ENCODE peak calls at places on chromosomes 1 and 21, in ten cellular contexts. Z, H, V, A, S, R, D, L, B and J are unnamed samples. For H3K36me3, the result is how much of the 10 kb centered on the place peaks cover.

GRCh38 chr1:93446837-93447451 is 974 bp upstream of the FNBP1L start:
- DNase-seq in R (no peak), A (no peak), D (no peak), L (no peak), V (no peak), H (peak), S (no peak), Z (peak), B (peak), J (peak)

GRCh38 chr1:150970818-150971582 is 3.6 kb downstream of the CERS2 start:
- DNase-seq in L (peak), V (no peak), H (peak), A (no peak), R (peak), Z (peak), S (no peak), D (no peak), B (peak), J (no peak)

GRCh38 chr1:25128168-25128621 is 104.1 kb downstream of the SYF2 start:
- DNase-seq in L (no peak), S (no peak), V (no peak), B (no peak), D (no peak), R (no peak), Z (no peak), A (no peak), H (no peak), J (no peak)

GRCh38 chr1:24535778-24536177 is 20.1 kb upstream of the NCMAP start:
- DNase-seq in L (no peak), Z (no peak), B (no peak), S (no peak), V (no peak), H (no peak), R (no peak), D (no peak), A (no peak), J (no peak)

GRCh38 chr1:245261786-245262185 is 107.0 kb downstream of the KIF26B start:
- DNase-seq in B (no peak), Z (no peak), H (no peak), L (no peak), D (no peak), V (no peak), R (no peak), A (no peak), S (no peak), J (peak)

GRCh38 chr21:36891692-36892091 is 74.8 kb downstream of the HLCS start:
- DNase-seq in H (no peak), Z (no peak), V (no peak), S (no peak), L (no peak), B (no peak), R (no peak), A (no peak), D (no peak), J (no peak)

GRCh38 chr1:166165661-166166399 is 971 bp downstream of the FAM78B start:
- DNase-seq in L (no peak), D (no peak), S (peak), A (no peak), V (no peak), R (peak), H (peak), B (no peak), Z (peak), J (no peak)

GRCh38 chr21:40595806-40596205 is 251.2 kb downstream of the DSCAM start:
- DNase-seq in Z (no peak), S (no peak), L (no peak), R (no peak), B (no peak), D (no peak), A (no peak), V (no peak), H (no peak), J (no peak)

GRCh38 chr1:223628233-223628632 is 37.3 kb downstream of the CAPN8 start:
- DNase-seq in R (peak), A (peak), B (peak), L (peak), Z (peak), H (peak), D (peak), S (peak), V (no peak), J (peak)

GRCh38 chr1:39955547-39956539 is 898 bp downstream of the MFSD2A start:
- DNase-seq in A (peak), V (no peak), B (no peak), R (peak), H (peak), L (peak), S (no peak), Z (peak), D (peak), J (peak)

DNA sequence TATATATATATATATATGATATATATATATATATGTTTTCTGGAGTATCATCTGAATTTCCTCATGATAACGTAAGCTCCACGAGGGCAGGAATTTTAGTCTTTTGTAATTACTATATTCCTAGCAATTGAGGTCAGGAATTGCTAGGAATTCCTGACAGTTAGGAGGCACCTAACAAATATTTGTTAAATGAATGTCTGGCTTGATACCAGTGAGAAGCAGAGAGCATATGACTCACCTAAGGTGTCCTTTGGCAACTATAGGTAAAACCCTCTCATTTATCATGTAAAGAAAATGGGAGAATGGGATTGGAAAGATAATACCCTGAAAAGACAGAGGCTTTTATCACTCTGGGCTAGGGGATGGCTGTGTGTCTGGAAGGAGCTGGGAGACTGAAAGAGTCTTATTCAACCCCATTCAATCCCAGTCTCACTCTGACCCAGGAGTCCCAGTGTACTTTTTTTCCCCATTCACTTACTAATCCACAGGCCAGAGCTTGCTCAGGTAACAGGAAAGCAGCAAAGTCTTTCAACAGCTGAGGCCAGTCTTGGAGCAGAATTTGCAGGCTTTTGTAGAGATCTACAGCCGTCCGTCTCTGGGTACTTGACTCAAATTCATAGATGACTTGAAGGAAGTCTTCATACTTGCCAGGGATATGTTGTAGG is 71.2 kb downstream of the DAP3 start:
- DNase-seq in Z (no peak), V (no peak), A (no peak), S (no peak), B (no peak), R (no peak), H (no peak), L (no peak), D (no peak), J (peak)
- H3K36me3 ChIP-seq in Z (half or more), V (half or more), A (under half), S (under half), B (under half), R (half or more), H (under half), L (under half), D (half or more), J (under half)

DNA sequence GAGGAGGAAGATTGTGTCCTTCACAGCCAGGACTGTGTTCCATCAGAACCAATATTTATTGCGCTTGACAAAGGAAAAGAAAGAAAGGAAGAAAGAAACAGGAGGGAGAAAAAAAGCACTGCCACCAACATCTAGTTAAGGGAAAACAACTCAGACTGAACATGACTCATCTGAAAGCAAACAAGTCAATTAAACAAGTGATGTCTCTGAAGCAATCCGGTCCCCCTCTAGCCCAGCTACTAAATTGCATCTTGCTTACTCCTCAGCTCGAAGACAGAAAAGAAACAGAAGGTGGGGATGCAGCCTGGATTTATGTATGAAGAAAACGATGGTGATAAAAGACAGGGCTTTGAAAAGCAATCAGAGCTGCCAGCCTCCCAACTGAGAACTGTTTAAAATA is 188.2 kb downstream of the OMA1 start:
- DNase-seq in Z (no peak), B (peak), L (peak), R (no peak), V (no peak), A (no peak), D (no peak), S (no peak), H (peak), J (peak)
- H3K36me3 ChIP-seq in Z (under half), B (under half), L (under half), R (under half), V (under half), A (under half), D (under half), S (under half), H (under half), J (under half)

GRCh38 chr21:25215698-25216384 is 391.4 kb downstream of the MRPL39 start:
- DNase-seq in H (no peak), B (no peak), L (no peak), S (no peak), V (no peak), A (no peak), Z (no peak), R (no peak), D (no peak), J (no peak)

GRCh38 chr21:25220169-25220568 is 387.1 kb downstream of the MRPL39 start:
- DNase-seq in Z (no peak), D (no peak), B (no peak), L (no peak), H (no peak), R (no peak), V (no peak), A (no peak), S (no peak), J (no peak)

GRCh38 chr21:25214676-25215075 is 392.6 kb downstream of the MRPL39 start:
- DNase-seq in R (no peak), H (no peak), S (no peak), A (no peak), Z (no peak), L (no peak), V (no peak), B (no peak), D (no peak), J (no peak)
- H3K36me3 ChIP-seq in R (under half), H (under half), S (under half), A (under half), Z (under half), L (under half), V (under half), B (under half), D (under half), J (under half)

DNA sequence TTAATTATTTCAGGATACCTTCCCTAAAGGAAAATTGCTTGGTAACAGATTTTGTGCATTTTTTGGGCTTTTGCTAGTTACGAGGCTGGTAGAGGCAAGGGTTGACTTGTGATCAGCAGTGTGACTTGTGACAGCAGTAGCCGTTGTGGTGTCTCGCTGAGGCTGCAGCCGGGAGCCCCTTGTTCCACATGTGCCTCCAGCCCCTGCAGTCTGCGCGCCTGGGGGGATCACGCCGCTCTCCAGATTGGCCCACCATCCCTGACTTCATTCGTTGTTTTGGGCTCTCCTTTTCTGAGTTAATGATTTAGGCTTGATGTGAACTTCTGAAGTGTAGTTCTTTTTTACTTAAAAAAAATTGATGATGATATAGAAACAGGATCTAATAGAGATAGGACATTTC is 41.5 kb downstream of the TRAPPC10 start:
- DNase-seq in D (no peak), V (no peak), R (no peak), B (no peak), H (no peak), L (no peak), S (no peak), Z (no peak), A (no peak), J (no peak)
- H3K36me3 ChIP-seq in D (under half), V (under half), R (under half), B (under half), H (under half), L (under half), S (under half), Z (under half), A (under half), J (under half)

GRCh38 chr1:210728437-210729149 is 399.9 kb downstream of the HHAT start:
- DNase-seq in D (no peak), L (no peak), S (no peak), V (no peak), Z (no peak), R (no peak), B (no peak), A (no peak), H (no peak), J (no peak)
- H3K36me3 ChIP-seq in D (under half), L (under half), S (under half), V (under half), Z (under half), R (under half), B (under half), A (under half), H (under half), J (under half)

GRCh38 chr1:168178638-168179410 is at the start of gene TIPRL:
- DNase-seq in A (peak), H (peak), S (peak), B (peak), V (peak), Z (peak), R (peak), D (peak), L (peak), J (peak)

GRCh38 chr1:168178227-168178637 is 530 bp upstream of the TIPRL start:
- DNase-seq in S (no peak), Z (no peak), V (no peak), L (no peak), D (no peak), R (no peak), B (no peak), A (no peak), H (no peak), J (no peak)

GRCh38 chr1:168180148-168180524 is 1.4 kb downstream of the TIPRL start:
- DNase-seq in L (no peak), A (no peak), H (no peak), S (no peak), B (no peak), R (no peak), V (no peak), Z (no peak), D (peak), J (no peak)

DNA sequence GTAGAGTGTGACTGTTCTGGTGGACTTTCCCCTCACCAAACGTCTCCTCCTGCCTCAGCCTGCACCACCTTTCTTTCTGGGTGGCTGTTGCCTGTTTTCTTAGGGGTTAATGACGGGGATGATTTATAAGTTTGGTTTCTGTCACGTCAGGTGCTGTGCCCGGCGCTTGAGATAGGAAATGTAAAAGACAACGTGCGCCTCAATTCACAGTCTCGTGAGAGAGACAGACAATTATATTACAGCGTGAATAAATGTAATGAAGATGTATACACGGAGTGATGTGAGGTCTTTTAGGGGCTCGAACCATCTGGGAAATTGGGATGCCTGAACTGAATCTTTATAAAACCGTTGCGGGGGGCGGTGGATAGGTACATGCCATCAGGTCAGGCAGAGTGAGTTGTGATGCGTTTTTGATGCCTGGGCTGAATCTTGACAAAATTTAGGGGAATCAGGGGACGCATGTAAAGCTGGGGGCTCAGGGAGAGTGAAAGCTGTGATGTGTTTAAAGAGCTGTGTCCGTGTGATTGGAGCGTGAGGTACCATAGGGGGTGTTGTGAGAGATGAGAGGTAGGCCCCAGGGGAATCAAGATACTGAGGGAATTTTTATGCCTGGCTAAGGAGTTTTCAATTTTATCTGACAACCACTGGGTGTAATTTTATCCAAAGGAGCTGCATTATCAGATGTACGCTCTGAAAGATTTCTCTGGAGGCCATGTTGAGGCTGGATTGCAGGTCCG is 817 bp downstream of the TIPRL start:
- DNase-seq in D (peak), Z (no peak), H (peak), B (no peak), L (peak), R (peak), S (no peak), V (no peak), A (no peak), J (peak)
- H3K36me3 ChIP-seq in D (under half), Z (under half), H (under half), B (under half), L (under half), R (under half), S (under half), V (under half), A (under half), J (under half)

DNA sequence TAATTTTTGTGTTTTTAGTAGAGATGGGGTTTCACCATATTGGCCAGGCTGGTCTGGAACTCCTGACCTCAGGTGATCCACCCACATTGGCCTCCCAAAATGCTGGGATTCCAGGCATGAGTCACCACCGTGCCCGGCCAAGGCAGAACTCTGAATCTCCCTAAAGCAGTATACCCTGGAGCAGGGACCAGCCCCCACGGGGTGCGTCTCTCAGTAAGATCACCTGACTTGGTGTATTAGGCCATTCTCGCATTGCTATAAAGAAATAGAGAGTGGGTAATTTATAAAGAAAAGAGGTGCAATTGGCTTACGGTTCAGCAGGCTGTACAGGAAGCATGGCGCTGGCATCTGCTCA is 14.2 kb downstream of the DFFB start:
- DNase-seq in V (no peak), L (no peak), Z (no peak), D (no peak), A (no peak), R (no peak), H (no peak), B (no peak), S (no peak), J (no peak)
- H3K36me3 ChIP-seq in V (under half), L (under half), Z (under half), D (half or more), A (under half), R (under half), H (under half), B (under half), S (under half), J (under half)

DNA sequence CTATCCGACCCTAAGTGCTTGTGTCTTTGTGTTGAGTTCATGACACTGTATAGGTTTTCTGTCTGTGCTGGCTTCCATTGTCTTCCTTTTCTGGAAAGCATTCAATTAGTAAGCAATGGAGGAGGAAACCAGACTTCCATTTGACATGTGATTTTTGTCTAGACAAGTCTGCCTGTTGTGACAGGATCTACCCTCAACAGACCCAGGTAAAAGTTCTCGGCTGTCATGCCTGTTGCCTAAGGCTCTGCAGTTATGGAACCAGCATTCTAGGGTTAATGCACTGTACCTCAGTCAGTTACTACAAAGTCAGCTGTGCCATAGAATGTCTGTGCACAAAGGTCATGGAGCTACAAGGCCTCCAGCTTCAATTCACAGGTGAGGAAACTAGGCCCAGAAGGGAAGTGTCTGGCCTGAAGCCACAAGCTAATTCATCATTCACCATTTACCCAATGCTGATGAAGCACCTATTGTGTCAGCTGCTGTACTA is 72.4 kb downstream of the PLPP3 start:
- DNase-seq in L (no peak), Z (no peak), S (no peak), H (no peak), A (no peak), B (peak), R (no peak), V (no peak), D (no peak), J (no peak)
- H3K36me3 ChIP-seq in L (half or more), Z (under half), S (under half), H (half or more), A (under half), B (half or more), R (half or more), V (under half), D (under half), J (half or more)

DNA sequence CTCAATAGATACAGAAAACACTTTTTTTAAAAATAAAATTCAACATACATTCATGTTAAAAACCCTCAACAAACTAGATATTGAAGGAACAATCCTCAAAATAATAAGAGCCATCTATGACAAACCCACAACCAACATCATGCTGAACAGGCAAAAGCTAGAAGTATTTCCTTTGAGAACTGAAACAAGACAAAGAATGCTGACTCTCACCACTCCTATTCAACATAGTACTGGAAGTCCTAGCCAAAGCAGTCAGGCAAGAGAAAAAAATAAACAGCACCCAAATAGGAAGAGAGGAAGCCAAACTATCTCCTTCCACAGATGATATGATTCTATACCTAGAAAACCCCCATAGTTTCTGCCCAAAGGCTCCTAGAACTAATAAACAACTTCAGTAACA is 46.2 kb upstream of the IVNS1ABP start:
- DNase-seq in Z (no peak), S (no peak), A (no peak), B (no peak), L (no peak), V (no peak), R (no peak), D (no peak), H (no peak), J (no peak)
- H3K36me3 ChIP-seq in Z (under half), S (under half), A (under half), B (under half), L (under half), V (under half), R (under half), D (under half), H (under half), J (under half)